ENCODE peak calls at places on chromosome 22, in seven cellular contexts. V, H, M, G, S, F and B are unnamed samples.

GRCh38 chr22:36327922-36328551 is 59.7 kb downstream of the MYH9 start:
- DNase-seq in G (peak), H (no peak), M (no peak), V (no peak), F (peak), S (no peak), B (no peak)

GRCh38 chr22:38638734-38639133 is 17.5 kb downstream of the FAM227A start:
- DNase-seq in H (no peak), V (peak), F (peak), M (no peak), S (no peak), G (no peak), B (no peak)

GRCh38 chr22:42316988-42317387 is 46.5 kb upstream of the TCF20 start:
- DNase-seq in H (no peak), M (peak), G (no peak), V (no peak), F (no peak), S (no peak), B (peak)

GRCh38 chr22:19478086-19478392 is 954 bp downstream of the UFD1 start:
- DNase-seq in V (no peak), G (no peak), S (peak), M (no peak), H (no peak), F (no peak), B (no peak)

GRCh38 chr22:49351761-49352221 is 475.9 kb downstream of the BRD1 start:
- DNase-seq in S (no peak), M (no peak), G (no peak), V (no peak), H (no peak), F (no peak), B (no peak)

GRCh38 chr22:23293720-23294119 is 113.4 kb downstream of the BCR start:
- DNase-seq in H (no peak), S (no peak), G (no peak), V (no peak), F (no peak), M (no peak), B (no peak)

GRCh38 chr22:16972311-16972710 is 35.7 kb downstream of the GAB4 start:
- DNase-seq in S (no peak), G (no peak), F (no peak), H (no peak), M (no peak), V (no peak), B (no peak)

GRCh38 chr22:16801088-16801487 is 24.1 kb downstream of the XKR3 start:
- DNase-seq in G (no peak), M (no peak), H (no peak), S (no peak), V (no peak), F (no peak), B (no peak)

GRCh38 chr22:39808087-39808486 is 85.5 kb downstream of the ENTHD1 start:
- DNase-seq in H (no peak), G (no peak), S (no peak), M (peak), V (peak), F (peak), B (peak)

GRCh38 chr22:43296279-43296902 is 46.8 kb downstream of the SCUBE1 start:
- DNase-seq in G (no peak), F (no peak), M (no peak), S (no peak), H (no peak), V (no peak), B (no peak)

GRCh38 chr22:38262051-38262795 is 10.6 kb downstream of the TMEM184B start:
- DNase-seq in M (peak), V (peak), F (no peak), S (peak), G (no peak), H (peak), B (peak)

GRCh38 chr22:33923660-33924246 is 3.5 kb upstream of the LARGE1 start:
- DNase-seq in H (peak), M (peak), F (peak), G (peak), S (no peak), V (peak), B (peak)

GRCh38 chr22:22750335-22751042 is 106.1 kb downstream of the GGTLC2 start:
- DNase-seq in G (no peak), V (no peak), F (no peak), S (no peak), M (no peak), H (no peak), B (no peak)